ENCODE peak calls at places on chromosomes 4 and X, in four cellular contexts. I is non-pigmented ciliary epithelial cell; X is stimulated activated CD4-positive, alpha-beta T cell treated with anti-CD3 and anti-CD28 coated beads, Interleukin-4, amount 100 ng/mL, for 48 hours; E is AML-193. G is an unnamed sample.

GRCh38 chr4:17448689-17449088 is 63.2 kb downstream of the QDPR start:
- DNase-seq in E (peak), I (peak), X (no peak), G (no peak)

GRCh38 chr4:114600066-114600552 is 1.5 kb downstream of the UGT8 start:
- DNase-seq in X (no peak), I (no peak), E (no peak), G (no peak)

GRCh38 chr4:4386736-4387392 is at the start of gene NSG1:
- DNase-seq in X (peak), I (no peak), E (no peak), G (no peak)

GRCh38 chr4:111362891-111363290 is 740.0 kb upstream of the PITX2 start:
- DNase-seq in E (no peak), X (no peak), I (no peak), G (no peak)

GRCh38 chrX:63920875-63921274 is 135.9 kb upstream of the ARHGEF9 start:
- DNase-seq in E (no peak), I (no peak), X (no peak), G (no peak)

GRCh38 chr4:72809208-72809607 is 240.2 kb upstream of the ADAMTS3 start:
- DNase-seq in E (no peak), I (no peak), X (no peak), G (no peak)

GRCh38 chrX:39705299-39705698 is 392.5 kb downstream of the BCOR start:
- DNase-seq in E (no peak), X (no peak), I (peak), G (peak)

GRCh38 chrX:21150208-21150607 is 224.0 kb upstream of the CNKSR2 start:
- DNase-seq in X (no peak), I (no peak), E (no peak), G (no peak)

GRCh38 chr4:81032174-81032551 is 1.7 kb downstream of the BMP3 start:
- DNase-seq in I (no peak), E (no peak), X (no peak), G (no peak)

GRCh38 chr4:48939785-48940184 is 33.2 kb upstream of the OCIAD2 start:
- DNase-seq in E (no peak), I (peak), X (no peak), G (no peak)

GRCh38 chr4:1113311-1114009 is at the start of gene RNF212:
- DNase-seq in X (peak), E (no peak), I (no peak), G (no peak)

GRCh38 chrX:6678313-6678712 is 143.4 kb upstream of the VCX3A start:
- DNase-seq in X (no peak), E (no peak), I (no peak), G (no peak)

GRCh38 chrX:13793897-13794296 is 23.0 kb downstream of the GPM6B start:
- DNase-seq in X (no peak), E (no peak), I (no peak), G (no peak)

GRCh38 chr4:114116861-114117260 is 137.4 kb upstream of the ARSJ start:
- DNase-seq in X (no peak), E (no peak), I (no peak), G (no peak)

GRCh38 chr4:108619372-108620100 is 840 bp upstream of the RPL34 start:
- DNase-seq in E (peak), I (no peak), X (peak), G (no peak)

G was measured in KBM-7.